ENCODE peak calls at places on chromosome 4, in four cellular contexts. U is K562, V is HepG2, T is WTC11. L is an unnamed sample.

GRCh38 chr4:147772459-147772969 is 40.6 kb downstream of the ARHGAP10 start:
- DNase-seq in U (no peak), V (no peak), T (no peak), L (no peak)

GRCh38 chr4:183950536-183950935 is 45.4 kb downstream of the STOX2 start:
- DNase-seq in U (no peak), V (no peak), T (no peak), L (no peak)

GRCh38 chr4:40196724-40197281 is at the start of gene RHOH:
- DNase-seq in U (no peak), V (no peak), T (no peak), L (no peak)

GRCh38 chr4:147860960-147861359 is 129.1 kb downstream of the ARHGAP10 start:
- DNase-seq in U (no peak), V (no peak), T (no peak), L (no peak)

GRCh38 chr4:8422327-8422726 is 18.2 kb downstream of the ACOX3 start:
- DNase-seq in U (no peak), V (no peak), T (no peak), L (no peak)

GRCh38 chr4:134610956-134611355 is 409.4 kb upstream of the PABPC4L start:
- DNase-seq in U (no peak), V (no peak), T (no peak), L (no peak)

GRCh38 chr4:94334962-94335361 is 7.7 kb downstream of the HPGDS start:
- DNase-seq in U (no peak), V (no peak), T (no peak), L (no peak)

GRCh38 chr4:123699823-123700822 is 303.5 kb downstream of the SPRY1 start:
- DNase-seq in U (no peak), V (peak), T (no peak), L (no peak)

GRCh38 chr4:145618210-145618911 is 824 bp upstream of the MMAA start:
- DNase-seq in U (peak), V (no peak), T (no peak), L (peak)

GRCh38 chr4:88033309-88033708 is 25.9 kb downstream of the PKD2 start:
- DNase-seq in U (peak), V (peak), T (peak), L (peak)

GRCh38 chr4:14681330-14681729 is 321.0 kb upstream of the CPEB2 start:
- DNase-seq in U (no peak), V (no peak), T (no peak), L (no peak)

GRCh38 chr4:136927172-136927571 is 605.1 kb downstream of the PCDH18 start:
- DNase-seq in U (no peak), V (no peak), T (no peak), L (peak)

GRCh38 chr4:184808719-184809062 is 17.1 kb downstream of the ACSL1 start:
- DNase-seq in U (no peak), V (no peak), T (no peak), L (no peak)

GRCh38 chr4:85884251-85884650 is 409.3 kb downstream of the ARHGAP24 start:
- DNase-seq in U (no peak), V (no peak), T (no peak), L (no peak)

GRCh38 chr4:40621592-40622512 is 7.8 kb downstream of the RBM47 start:
- DNase-seq in U (no peak), V (peak), T (peak), L (peak)

GRCh38 chr4:27684501-27685077 is 823.9 kb downstream of the STIM2 start:
- DNase-seq in U (no peak), V (peak), T (peak), L (no peak)

GRCh38 chr4:33715996-33716395 is 2528.3 kb downstream of the ARAP2 start:
- DNase-seq in U (no peak), V (no peak), T (no peak), L (no peak)

GRCh38 chr4:150387983-150388382 is 194.0 kb upstream of the MAB21L2 start:
- DNase-seq in U (no peak), V (no peak), T (no peak), L (no peak)

GRCh38 chr4:168864831-168865541 is 145.1 kb downstream of the CBR4 start:
- DNase-seq in U (no peak), V (no peak), T (peak), L (no peak)

GRCh38 chr4:165131247-165131832 is 18.7 kb upstream of the TMEM192 start:
- DNase-seq in U (peak), V (peak), T (peak), L (peak)

GRCh38 chr4:31124008-31124645 is 404.0 kb downstream of the PCDH7 start:
- DNase-seq in U (no peak), V (no peak), T (no peak), L (no peak)

GRCh38 chr4:167940217-167940616 is 152.1 kb upstream of the ANXA10 start:
- DNase-seq in U (no peak), V (no peak), T (no peak), L (no peak)

GRCh38 chr4:79913581-79913980 is 159.4 kb downstream of the ANTXR2 start:
- DNase-seq in U (no peak), V (no peak), T (no peak), L (no peak)

GRCh38 chr4:15809473-15809872 is 31.3 kb downstream of the CD38 start:
- DNase-seq in U (no peak), V (no peak), T (no peak), L (no peak)

GRCh38 chr4:156298230-156298629 is 344.6 kb upstream of the CTSO start:
- DNase-seq in U (no peak), V (no peak), T (no peak), L (no peak)

GRCh38 chr4:47533689-47534347 is 48.7 kb downstream of the ATP10D start:
- DNase-seq in U (no peak), V (no peak), T (no peak), L (no peak)

GRCh38 chr4:167622481-167623240 is 388.4 kb upstream of the SPOCK3 start:
- DNase-seq in U (peak), V (peak), T (peak), L (peak)

GRCh38 chr4:164648151-164648848 is 105.6 kb upstream of the SMIM31 start:
- DNase-seq in U (no peak), V (no peak), T (no peak), L (no peak)

GRCh38 chr4:90582087-90582486 is 454.9 kb downstream of the CCSER1 start:
- DNase-seq in U (no peak), V (no peak), T (no peak), L (no peak)

GRCh38 chr4:8507624-8508023 is 67.0 kb downstream of the TRMT44 start:
- DNase-seq in U (no peak), V (no peak), T (no peak), L (no peak)

GRCh38 chr4:24234288-24234848 is 344.5 kb upstream of the PPARGC1A start:
- DNase-seq in U (no peak), V (no peak), T (no peak), L (no peak)

GRCh38 chr4:121555315-121556107 is 141.3 kb downstream of the ANXA5 start:
- DNase-seq in U (no peak), V (no peak), T (no peak), L (no peak)

GRCh38 chr4:67437974-67438713 is 107.2 kb downstream of the CENPC start:
- DNase-seq in U (no peak), V (peak), T (no peak), L (no peak)

DNA sequence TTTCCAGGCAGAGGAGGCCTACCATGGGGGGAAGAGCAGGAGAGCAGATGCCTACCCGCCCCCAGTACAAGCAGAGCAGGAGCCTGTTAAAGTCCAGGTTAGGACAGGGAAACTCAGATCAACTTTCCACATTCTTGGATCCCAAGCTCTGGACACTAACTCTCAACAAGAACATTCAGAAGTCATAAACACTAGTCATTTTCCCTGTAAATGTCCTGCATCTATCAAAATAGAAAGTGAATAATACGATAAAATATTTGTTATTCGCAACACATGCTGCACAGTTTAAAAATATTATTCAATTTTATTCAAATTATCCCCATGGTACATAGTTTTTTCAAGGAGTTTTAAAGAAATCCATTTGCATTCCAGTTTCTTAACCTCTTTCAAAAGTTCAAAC is 185.2 kb upstream of the NEIL3 start:
- DNase-seq in U (no peak), V (no peak), T (no peak), L (no peak)
- TF ChIP-seq HMGXB4 in U (no peak), V (no peak), T (no peak), L (no peak)

GRCh38 chr4:74805601-74806000 is 11.3 kb upstream of the BTC start:
- DNase-seq in U (no peak), V (peak), T (no peak), L (peak)
- TF ChIP-seq HMGXB4 in U (no peak), V (no peak), T (no peak), L (no peak)

GRCh38 chr4:53061467-53061866 is 199.3 kb downstream of the RASL11B start:
- DNase-seq in U (no peak), V (no peak), T (no peak), L (no peak)
- TF ChIP-seq HMGXB4 in U (no peak), V (no peak), T (no peak), L (no peak)

GRCh38 chr4:155208258-155209054 is at the start of gene NPY2R:
- DNase-seq in U (no peak), V (no peak), T (peak), L (peak)

DNA sequence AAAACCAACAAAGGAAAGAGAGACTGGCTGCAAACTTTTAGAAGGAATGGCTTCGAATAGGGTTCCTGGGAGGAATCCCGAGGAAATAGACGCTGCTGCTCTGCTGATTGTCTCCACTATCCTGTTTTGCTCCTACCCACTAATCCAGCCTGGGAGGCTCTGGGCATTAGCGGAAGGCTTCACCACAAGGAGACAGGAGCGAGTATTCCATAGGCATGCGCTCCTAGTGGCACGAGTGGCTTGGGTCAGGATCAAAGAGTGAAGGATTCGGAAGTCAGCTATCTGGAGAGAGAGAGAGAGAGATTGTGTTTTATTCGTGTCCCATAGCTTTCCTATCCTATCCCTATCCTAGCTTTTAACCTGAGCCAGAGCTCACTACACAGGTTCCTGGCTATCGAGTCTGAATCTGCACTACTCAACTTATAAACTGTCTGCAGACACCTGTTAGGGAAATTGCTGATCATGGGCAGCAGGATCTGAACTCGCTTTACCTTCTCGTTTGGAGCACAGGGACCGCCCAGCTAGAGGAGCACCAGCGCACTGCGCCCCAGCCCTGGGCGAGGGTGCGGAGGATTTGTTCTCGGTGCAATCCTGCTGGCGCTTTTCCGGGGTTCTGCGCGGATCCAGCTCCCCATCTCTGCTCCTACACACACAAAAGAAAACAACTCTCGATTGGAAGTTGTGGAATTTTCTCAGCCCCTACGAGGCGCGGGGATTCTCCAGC is 740 bp upstream of the NPY2R start:
- DNase-seq in U (no peak), V (no peak), T (peak), L (peak)
- TF ChIP-seq HMGXB4 in U (no peak), V (no peak), T (no peak), L (no peak)

DNA sequence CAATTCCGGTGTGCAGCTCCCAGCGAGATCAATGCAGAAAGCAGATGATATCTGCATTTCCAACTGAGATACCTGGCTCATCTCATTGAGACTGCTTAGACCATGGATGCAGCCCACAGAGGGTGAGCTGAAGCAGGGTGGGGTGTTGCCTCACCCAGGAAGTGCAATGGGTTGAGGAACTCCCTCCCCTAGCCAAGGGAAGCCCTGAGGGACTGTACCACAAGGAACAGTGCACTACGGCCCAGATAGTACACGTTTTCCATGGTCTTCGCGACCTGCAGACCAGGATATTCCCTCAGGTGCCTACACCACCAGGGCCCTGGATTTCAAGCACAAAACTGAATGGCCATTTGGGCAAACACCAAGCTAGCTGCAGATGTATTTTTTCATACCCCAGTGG is 150.0 kb downstream of the TET2 start:
- DNase-seq in U (no peak), V (no peak), T (no peak), L (no peak)
- TF ChIP-seq HMGXB4 in U (no peak), V (no peak), T (no peak), L (no peak)

DNA sequence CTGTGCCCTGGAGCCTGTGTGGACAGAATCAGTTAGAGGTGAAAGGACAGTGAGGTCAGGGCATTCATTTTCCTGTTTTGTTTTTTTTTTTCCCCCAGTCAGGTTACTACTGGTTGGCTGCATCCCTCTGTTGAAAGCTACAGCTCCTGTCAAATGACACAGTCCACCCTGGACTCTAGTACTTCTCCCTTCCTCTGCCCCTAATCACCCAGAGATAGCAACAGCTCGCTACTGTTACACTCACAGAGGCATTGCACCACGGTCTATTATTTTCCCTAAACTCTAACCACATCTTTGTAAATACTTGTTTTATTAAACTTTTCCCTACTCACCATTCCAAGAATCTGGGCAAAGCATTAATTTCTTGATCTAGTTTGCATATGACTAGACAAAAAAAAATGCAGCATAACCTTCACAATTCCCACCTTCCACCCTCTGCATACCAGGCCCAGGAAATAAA is 329.4 kb downstream of the INPP4B start:
- DNase-seq in U (no peak), V (no peak), T (no peak), L (no peak)
- TF ChIP-seq HMGXB4 in U (no peak), V (no peak), T (no peak), L (no peak)

GRCh38 chr4:138400528-138400927 is 158.4 kb upstream of the SLC7A11 start:
- DNase-seq in U (no peak), V (no peak), T (no peak), L (no peak)

GRCh38 chr4:138399041-138399440 is 156.9 kb upstream of the SLC7A11 start:
- DNase-seq in U (no peak), V (no peak), T (no peak), L (no peak)

GRCh38 chr4:138404801-138405200 is 162.7 kb upstream of the SLC7A11 start:
- DNase-seq in U (no peak), V (no peak), T (no peak), L (no peak)

GRCh38 chr4:138398297-138398696 is 156.1 kb upstream of the SLC7A11 start:
- DNase-seq in U (no peak), V (peak), T (no peak), L (no peak)

GRCh38 chr4:138401330-138401729 is 159.2 kb upstream of the SLC7A11 start:
- DNase-seq in U (no peak), V (no peak), T (no peak), L (no peak)
- TF ChIP-seq HMGXB4 in U (no peak), V (no peak), T (no peak), L (no peak)

DNA sequence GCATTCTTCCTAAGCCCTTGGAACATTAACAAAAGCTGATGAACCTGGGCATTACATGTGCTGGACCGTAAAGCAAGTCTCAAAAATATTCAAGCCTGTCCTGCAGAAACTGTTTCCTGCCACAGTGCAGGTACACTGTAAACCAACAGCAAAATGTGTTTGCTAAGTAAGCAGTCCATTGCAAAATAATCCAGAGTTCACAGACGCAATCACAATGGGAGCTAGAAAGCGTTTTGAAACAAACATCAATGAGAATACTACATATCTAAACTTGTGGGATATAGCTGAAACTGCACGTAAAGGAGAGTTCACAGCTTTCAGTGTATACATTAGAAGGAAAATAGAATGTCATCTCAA is 61.6 kb downstream of the RGS12 start:
- DNase-seq in U (no peak), V (peak), T (no peak), L (no peak)
- TF ChIP-seq HMGXB4 in U (no peak), V (no peak), T (no peak), L (no peak)

L was measured in A549.